ENCODE peak calls at places on chromosomes 13 and 19, in four cellular contexts. E, P, B and O are unnamed samples.

GRCh38 chr13:39684531-39685137 is 29.2 kb downstream of the COG6 start:
- DNase-seq in E (peak), P (peak), B (no peak), O (no peak)

GRCh38 chr19:45451181-45451849 is 16.5 kb upstream of the FOSB start:
- DNase-seq in E (peak), P (peak), B (no peak), O (no peak)

GRCh38 chr19:33468361-33469170 is 53.0 kb downstream of the PEPD start:
- DNase-seq in E (peak), P (peak), B (no peak), O (peak)

GRCh38 chr13:32538234-32538620 is 368 bp downstream of the N4BP2L2 start:
- DNase-seq in E (peak), P (no peak), B (no peak), O (no peak)

GRCh38 chr13:62049992-62050391 is 634.3 kb upstream of the PCDH20 start:
- DNase-seq in E (no peak), P (no peak), B (no peak), O (no peak)

GRCh38 chr19:32543107-32543900 is 37.7 kb upstream of the PDCD5 start:
- DNase-seq in E (peak), P (peak), B (no peak), O (no peak)

GRCh38 chr13:77507931-77508776 is 27.4 kb upstream of the SCEL start:
- DNase-seq in E (peak), P (no peak), B (no peak), O (no peak)

GRCh38 chr19:5804516-5805464 is at the start of gene NRTN:
- DNase-seq in E (no peak), P (peak), B (no peak), O (peak)

GRCh38 chr19:5003781-5004180 is 34.9 kb downstream of the KDM4B start:
- DNase-seq in E (no peak), P (no peak), B (no peak), O (no peak)

GRCh38 chr13:99296270-99296865 is 10.8 kb downstream of the GPR183 start:
- DNase-seq in E (peak), P (no peak), B (no peak), O (no peak)

GRCh38 chr19:16180611-16181010 is 4.6 kb upstream of the FAM32A start:
- DNase-seq in E (peak), P (peak), B (no peak), O (no peak)

GRCh38 chr13:92967923-92968322 is 258.7 kb upstream of the GPC6 start:
- DNase-seq in E (peak), P (peak), B (no peak), O (no peak)

GRCh38 chr13:50357136-50357535 is 341.9 kb downstream of the KCNRG start:
- DNase-seq in E (no peak), P (no peak), B (no peak), O (no peak)

GRCh38 chr19:11418518-11419506 is at the start of gene RGL3:
- DNase-seq in E (no peak), P (peak), B (no peak), O (peak)

GRCh38 chr19:2475018-2475701 is 767 bp upstream of the GADD45B start:
- DNase-seq in E (peak), P (peak), B (no peak), O (no peak)

GRCh38 chr13:75636339-75637095 is 387 bp downstream of the LMO7 start:
- DNase-seq in E (peak), P (peak), B (no peak), O (peak)

GRCh38 chr19:48619692-48620565 is 623 bp downstream of the SPHK2 start:
- DNase-seq in E (no peak), P (no peak), B (no peak), O (peak)

GRCh38 chr19:58511353-58512208 is at the start of gene SLC27A5:
- DNase-seq in E (no peak), P (no peak), B (no peak), O (no peak)

GRCh38 chr13:94323746-94324408 is 155.6 kb downstream of the DCT start:
- DNase-seq in E (no peak), P (peak), B (no peak), O (no peak)

GRCh38 chr13:40562975-40563349 is 103.5 kb downstream of the FOXO1 start:
- DNase-seq in E (no peak), P (no peak), B (no peak), O (no peak)

GRCh38 chr13:112733661-112734379 is 44.0 kb downstream of the ATP11A start:
- DNase-seq in E (no peak), P (peak), B (no peak), O (peak)

GRCh38 chr19:3193256-3194062 is 7.7 kb downstream of the NCLN start:
- DNase-seq in E (no peak), P (no peak), B (no peak), O (no peak)

GRCh38 chr19:543912-544608 is at the start of gene GZMM:
- DNase-seq in E (no peak), P (no peak), B (no peak), O (peak)

GRCh38 chr13:62305758-62306157 is 890.1 kb upstream of the PCDH20 start:
- DNase-seq in E (no peak), P (no peak), B (no peak), O (no peak)

GRCh38 chr19:2634228-2634951 is 68.1 kb downstream of the GNG7 start:
- DNase-seq in E (no peak), P (no peak), B (no peak), O (no peak)

GRCh38 chr19:42088471-42089190 is 12.7 kb downstream of the ZNF574 start:
- DNase-seq in E (peak), P (no peak), B (no peak), O (no peak)

GRCh38 chr13:27919934-27920676 is at the start of gene PDX1:
- DNase-seq in E (no peak), P (peak), B (no peak), O (peak)

GRCh38 chr19:10552596-10553053 is 8.9 kb downstream of the ATG4D start:
- DNase-seq in E (no peak), P (peak), B (peak), O (peak)

GRCh38 chr13:113810640-113811039 is 51.6 kb downstream of the TMEM255B start:
- DNase-seq in E (no peak), P (no peak), B (no peak), O (no peak)
- H3K56ac ChIP-seq in E (no peak), P (no peak), B (no peak), O (no peak)

GRCh38 chr19:47544075-47544474 is 28.9 kb downstream of the ZNF541 start:
- DNase-seq in E (no peak), P (no peak), B (no peak), O (no peak)

GRCh38 chr19:47540748-47541147 is 25.9 kb upstream of the NAPA start:
- DNase-seq in E (peak), P (peak), B (no peak), O (no peak)

GRCh38 chr19:47539747-47540311 is 25.0 kb upstream of the NAPA start:
- DNase-seq in E (no peak), P (no peak), B (no peak), O (no peak)

GRCh38 chr19:47541507-47541906 is 26.6 kb upstream of the NAPA start:
- DNase-seq in E (no peak), P (no peak), B (no peak), O (no peak)

DNA sequence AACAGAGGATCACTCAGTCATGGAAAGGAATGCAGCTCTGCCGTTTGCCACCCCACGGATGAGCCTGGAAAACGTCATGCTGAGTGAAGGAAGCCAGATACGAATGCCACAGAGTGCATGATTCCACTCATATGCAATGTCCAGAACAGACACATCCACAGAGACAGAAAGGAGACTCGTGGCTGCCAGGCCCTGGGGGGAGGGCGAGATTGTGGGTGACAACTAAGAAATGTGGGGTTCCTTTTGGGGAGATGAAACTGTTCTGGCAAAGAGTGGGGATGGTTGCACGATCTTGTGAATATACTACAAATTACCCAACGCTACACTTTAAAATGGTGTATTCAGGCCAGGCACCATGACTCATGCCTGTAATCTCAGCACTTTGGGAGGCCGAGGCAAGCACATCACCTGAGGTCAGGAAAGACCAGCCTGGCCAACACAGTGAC is 27.2 kb upstream of the NAPA start:
- DNase-seq in E (peak), P (no peak), B (no peak), O (no peak)
- H3K27ac ChIP-seq in E (no peak), P (no peak), B (no peak), O (no peak)

DNA sequence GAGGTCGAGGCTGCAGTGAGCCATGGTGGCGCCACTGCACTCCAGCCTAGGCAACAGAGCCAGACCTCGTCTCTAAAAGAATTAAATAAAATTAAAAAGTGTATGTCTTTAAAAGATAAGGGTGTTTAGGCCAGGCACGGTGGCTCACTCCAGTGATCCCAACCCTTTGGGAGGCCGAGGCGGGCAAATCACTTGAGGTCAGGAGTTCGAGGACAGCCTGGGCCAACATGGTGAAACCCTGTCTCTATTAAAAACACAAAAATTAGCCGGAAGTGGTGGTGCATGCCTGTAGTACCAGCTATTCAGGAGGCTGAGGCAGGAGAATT is 7.5 kb upstream of the SDHAF1 start:
- DNase-seq in E (no peak), P (no peak), B (no peak), O (no peak)
- H3K56ac ChIP-seq in E (no peak), P (no peak), B (no peak), O (no peak)

DNA sequence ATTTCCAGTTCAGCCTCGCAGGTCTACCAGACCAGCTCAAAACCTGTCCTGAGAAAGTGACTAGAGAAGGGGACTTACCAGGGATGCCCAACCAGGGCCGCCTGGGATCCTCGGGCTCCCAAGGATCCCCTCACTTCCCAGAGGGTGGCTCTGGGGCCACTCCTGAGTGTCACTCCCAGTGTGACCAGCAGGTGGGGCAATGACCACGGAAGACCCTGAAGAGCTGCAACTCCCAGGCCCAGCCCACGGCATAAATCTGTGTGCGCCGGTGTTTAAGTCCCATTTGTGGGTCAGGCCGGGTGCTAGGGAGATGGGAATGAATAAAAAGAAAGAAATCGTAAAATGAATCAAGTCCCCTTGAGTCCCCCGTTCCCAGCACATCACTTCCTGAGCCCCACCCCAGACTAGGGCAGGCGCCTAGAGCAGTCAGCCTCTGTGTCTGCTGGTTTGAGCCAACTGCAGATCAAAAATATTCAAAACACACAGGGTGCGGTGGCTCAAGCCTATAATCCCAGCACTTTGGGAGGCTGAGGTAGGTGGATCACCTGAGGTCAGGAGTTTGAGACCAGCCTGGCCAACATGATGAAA is 10.7 kb downstream of the PTGIR start:
- DNase-seq in E (peak), P (peak), B (peak), O (peak)
- H3K27ac ChIP-seq in E (no peak), P (no peak), B (no peak), O (no peak)

GRCh38 chr19:54921082-54921481 is 15.1 kb downstream of the NCR1 start:
- DNase-seq in E (no peak), P (no peak), B (no peak), O (no peak)
- H3K56ac ChIP-seq in E (no peak), P (no peak), B (no peak), O (no peak)

GRCh38 chr13:26038931-26039475 is 12.8 kb downstream of the SHISA2 start:
- DNase-seq in E (no peak), P (no peak), B (no peak), O (no peak)

GRCh38 chr13:26041476-26041875 is 10.3 kb downstream of the SHISA2 start:
- DNase-seq in E (no peak), P (no peak), B (no peak), O (no peak)

GRCh38 chr13:26037302-26037701 is 14.5 kb downstream of the SHISA2 start:
- DNase-seq in E (no peak), P (peak), B (peak), O (peak)

GRCh38 chr13:26034018-26034417 is 17.8 kb downstream of the SHISA2 start:
- DNase-seq in E (no peak), P (no peak), B (no peak), O (no peak)

DNA sequence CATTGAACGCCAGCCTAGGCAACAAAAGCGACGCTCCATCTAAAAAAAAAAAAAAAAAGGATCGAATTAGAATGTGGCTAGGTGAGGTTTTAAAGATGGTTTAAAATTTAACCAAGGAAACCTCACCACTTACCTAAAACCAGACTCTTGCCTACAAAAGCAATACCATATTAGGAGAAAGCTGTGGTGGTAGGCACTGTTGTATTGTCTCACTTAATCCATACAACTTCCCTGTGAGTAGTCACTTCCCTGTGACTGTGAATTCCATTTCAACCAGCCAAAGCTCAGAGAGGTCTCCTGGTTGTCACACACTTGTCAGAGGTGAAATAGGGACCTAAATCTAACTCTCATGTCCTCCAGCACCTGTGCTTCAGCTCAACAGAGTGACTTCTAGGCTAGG is 15.4 kb downstream of the SHISA2 start:
- DNase-seq in E (no peak), P (no peak), B (no peak), O (no peak)
- H3K27ac ChIP-seq in E (no peak), P (no peak), B (no peak), O (no peak)

GRCh38 chr13:70816853-70817252 is 708.6 kb upstream of the KLHL1 start:
- DNase-seq in E (peak), P (no peak), B (no peak), O (no peak)
- H3K56ac ChIP-seq in E (no peak), P (no peak), B (no peak), O (no peak)

DNA sequence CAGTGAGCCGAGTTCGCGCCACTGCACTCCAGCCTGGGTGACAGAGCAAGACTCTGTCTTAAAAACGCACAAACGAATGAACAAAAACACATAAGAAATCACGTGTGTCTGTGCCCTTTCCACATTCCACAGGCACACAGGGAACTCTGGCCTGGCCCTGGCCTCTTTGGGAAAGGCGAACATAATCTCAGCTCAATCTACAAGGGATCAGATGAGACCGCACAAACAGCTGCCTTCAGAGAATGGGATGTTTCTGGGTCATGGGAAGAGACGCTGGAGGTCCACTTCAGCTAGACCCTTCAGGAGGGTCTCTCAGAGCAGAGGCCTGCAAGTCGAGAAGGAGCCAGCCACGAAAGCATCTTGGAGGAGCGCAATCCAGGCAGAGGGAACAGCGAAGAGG is 6.3 kb upstream of the CRTC1 start:
- DNase-seq in E (no peak), P (no peak), B (no peak), O (no peak)
- H3K27ac ChIP-seq in E (peak), P (no peak), B (no peak), O (no peak)

DNA sequence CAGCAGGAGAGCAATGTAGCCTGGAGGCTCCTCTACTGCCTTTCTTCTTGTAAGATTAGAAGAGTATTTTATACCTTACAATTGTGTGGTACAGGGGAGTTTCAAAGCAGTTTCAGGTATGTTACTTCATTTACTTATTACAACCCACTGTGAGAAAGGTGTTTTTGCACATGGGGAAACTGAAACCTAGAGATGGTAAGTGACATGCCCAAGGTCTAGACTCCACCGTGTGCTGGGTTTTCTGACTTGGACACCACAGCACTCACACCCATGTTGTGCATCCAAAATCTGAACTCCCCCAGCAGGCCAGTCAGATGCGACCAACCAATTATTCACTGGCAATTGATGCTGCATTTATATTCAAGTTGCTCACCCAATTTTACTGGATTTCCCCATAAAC is 22.8 kb downstream of the ERICH6B start:
- DNase-seq in E (no peak), P (no peak), B (no peak), O (no peak)
- H3K56ac ChIP-seq in E (no peak), P (no peak), B (no peak), O (no peak)

GRCh38 chr19:35612224-35612558 is 344 bp upstream of the HAUS5 start:
- DNase-seq in E (no peak), P (no peak), B (no peak), O (no peak)
- H3K27ac ChIP-seq in E (no peak), P (no peak), B (no peak), O (no peak)